ENCODE peak calls at places on chromosomes 2 and 18, in four cellular contexts. P is endothelial cell of umbilical vein, W is K562, D is IMR-90. B is an unnamed sample.

GRCh38 chr2:15642334-15643208 is 50.9 kb downstream of the DDX1 start:
- DNase-seq in P (no peak), D (no peak), W (no peak), B (no peak)

GRCh38 chr2:240365971-240366471 is 69.4 kb upstream of the GPC1 start:
- DNase-seq in D (no peak), W (no peak), P (no peak), B (no peak)

GRCh38 chr2:9857814-9858729 is 14.8 kb downstream of the TAF1B start:
- DNase-seq in W (no peak), P (no peak), D (no peak), B (no peak)

GRCh38 chr2:148238561-148238960 is 217.7 kb downstream of the MBD5 start:
- DNase-seq in P (no peak), W (no peak), D (no peak), B (no peak)

GRCh38 chr2:64018715-64019082 is 529 bp downstream of the VPS54 start:
- DNase-seq in P (no peak), W (peak; percentile 47), D (no peak), B (no peak)

GRCh38 chr2:177334940-177335543 is 57.5 kb upstream of the AGPS start:
- DNase-seq in W (peak; percentile 70), D (peak; percentile 40), P (peak; percentile 57), B (no peak)

GRCh38 chr2:20050712-20051517 is 513 bp downstream of the LAPTM4A start:
- DNase-seq in P (peak; percentile 75), D (peak; percentile 65), W (peak; percentile 80), B (no peak)

GRCh38 chr2:182319556-182319955 is 107.3 kb downstream of the PDE1A start:
- DNase-seq in D (no peak), W (no peak), P (no peak), B (no peak)

GRCh38 chr18:811192-812122 is 585 bp downstream of the YES1 start:
- DNase-seq in W (peak; percentile 72), P (peak; percentile 41), D (peak; percentile 26), B (no peak)

GRCh38 chr2:67974564-67975430 is 88.0 kb downstream of the C1D start:
- DNase-seq in D (no peak), P (peak; percentile 71), W (no peak), B (no peak)

GRCh38 chr2:144516417-144516980 is 3.4 kb downstream of the ZEB2 start:
- DNase-seq in W (peak; percentile 41), D (no peak), P (peak; percentile 54), B (no peak)

GRCh38 chr2:191917967-191918651 is 71.2 kb upstream of the CAVIN2 start:
- DNase-seq in W (no peak), P (peak; percentile 68), D (no peak), B (no peak)

GRCh38 chr2:217327981-217328760 is 468.3 kb upstream of the TNP1 start:
- DNase-seq in P (no peak), W (no peak), D (no peak), B (no peak)

GRCh38 chr2:74867841-74868658 is 34.1 kb downstream of the HK2 start:
- DNase-seq in D (peak; percentile 88), W (no peak), P (no peak), B (no peak)
- H3K9me1 ChIP-seq in D (peaks cover 33% of the 10 kb centered on the region), W (peaks cover 7% of the 10 kb centered on the region), P (no peaks in the 10 kb centered on the region), B (peaks cover 2% of the 10 kb centered on the region)

GRCh38 chr2:48779019-48779418 is 23.5 kb upstream of the LHCGR start:
- DNase-seq in P (no peak), W (no peak), D (no peak), B (no peak)

GRCh38 chr2:48781366-48781765 is 25.8 kb upstream of the LHCGR start:
- DNase-seq in P (no peak), D (no peak), W (no peak), B (no peak)
- H3K9me1 ChIP-seq in P (no peaks in the 10 kb centered on the region), D (no peaks in the 10 kb centered on the region), W (no peaks in the 10 kb centered on the region), B (no peaks in the 10 kb centered on the region)

GRCh38 chr2:133949595-133949994 is 304.3 kb upstream of the MGAT5 start:
- DNase-seq in P (no peak), W (no peak), D (no peak), B (no peak)
- H3K9me1 ChIP-seq in P (no peaks in the 10 kb centered on the region), W (no peaks in the 10 kb centered on the region), D (no peaks in the 10 kb centered on the region), B (no peaks in the 10 kb centered on the region)

GRCh38 chr2:54605836-54606235 is 117.6 kb upstream of the EML6 start:
- DNase-seq in P (peak; percentile 54), W (no peak), D (peak; percentile 53), B (no peak)
- H3K9me1 ChIP-seq in P (no peaks in the 10 kb centered on the region), W (no peaks in the 10 kb centered on the region), D (peaks cover 44% of the 10 kb centered on the region), B (peaks cover 7% of the 10 kb centered on the region)

GRCh38 chr18:78526923-78527775 is 452.5 kb upstream of the SALL3 start:
- DNase-seq in D (no peak), W (no peak), P (no peak), B (no peak)

GRCh38 chr18:78526275-78526674 is 453.3 kb upstream of the SALL3 start:
- DNase-seq in D (no peak), P (no peak), W (no peak), B (no peak)

GRCh38 chr18:78531637-78532036 is 448.0 kb upstream of the SALL3 start:
- DNase-seq in W (no peak), P (no peak), D (no peak), B (no peak)

GRCh38 chr18:78527984-78528383 is 451.6 kb upstream of the SALL3 start:
- DNase-seq in P (no peak), W (no peak), D (no peak), B (no peak)

DNA sequence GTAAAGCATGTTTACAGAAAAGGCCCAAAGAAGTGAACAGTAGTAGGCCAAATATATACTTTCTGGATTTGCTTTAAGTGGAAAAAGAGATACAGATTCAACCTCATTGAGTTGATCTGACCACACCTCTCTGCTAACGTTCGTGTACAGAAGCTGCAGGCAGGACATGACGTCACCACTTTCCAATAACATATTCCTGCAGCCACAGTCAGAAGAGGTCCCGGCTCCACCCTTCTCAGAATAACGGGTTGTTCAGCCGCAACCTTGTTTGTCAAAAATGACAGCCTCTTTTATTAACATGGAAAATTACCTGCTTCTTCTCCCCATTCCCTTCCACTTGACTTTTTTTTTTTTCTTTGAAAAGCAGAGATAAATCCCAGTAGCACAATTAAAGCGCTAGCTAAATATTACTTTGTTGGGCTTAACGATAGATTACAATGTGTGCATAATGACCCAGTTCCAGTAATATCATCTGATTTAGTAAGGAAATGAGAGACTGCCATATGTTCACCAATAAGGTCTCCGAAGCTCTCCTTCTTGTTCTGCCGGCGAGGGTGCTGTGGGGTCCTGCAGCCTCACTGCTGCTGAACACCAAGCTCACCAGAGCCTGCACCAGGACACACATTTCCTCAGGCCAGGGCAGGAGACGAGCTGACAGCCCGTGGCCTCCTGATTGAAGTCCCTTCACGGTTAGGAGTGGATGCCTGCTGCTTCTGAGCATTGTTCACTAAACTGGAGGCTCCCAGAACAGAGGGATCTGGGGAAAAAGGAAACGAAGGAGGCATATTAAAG is 451.0 kb upstream of the SALL3 start:
- DNase-seq in W (peak; percentile 21), P (no peak), D (no peak), B (no peak)
- H3K9me1 ChIP-seq in W (no peaks in the 10 kb centered on the region), P (no peaks in the 10 kb centered on the region), D (no peaks in the 10 kb centered on the region), B (no peaks in the 10 kb centered on the region)

DNA sequence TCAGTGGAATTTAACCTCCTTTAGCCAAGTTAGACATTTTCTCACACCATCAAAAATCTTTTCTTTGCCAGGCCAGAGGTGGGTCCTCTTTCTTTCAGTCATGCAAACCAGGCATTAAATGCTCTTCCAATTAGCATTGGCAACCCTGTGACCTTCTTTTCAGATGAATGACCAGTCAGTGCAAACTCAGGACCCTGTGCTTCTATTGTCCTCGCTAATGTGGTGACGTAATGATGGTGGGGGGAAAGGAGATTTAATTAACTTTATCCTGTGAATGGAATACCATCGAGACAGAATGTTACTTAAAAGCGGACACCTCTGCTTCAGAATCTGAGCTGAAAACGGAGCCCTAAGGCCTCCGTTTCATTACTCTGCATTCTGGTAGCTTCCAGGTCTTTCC is 23.3 kb upstream of the STPG4 start:
- DNase-seq in P (no peak), W (no peak), D (no peak), B (no peak)
- H3K9me1 ChIP-seq in P (no peaks in the 10 kb centered on the region), W (no peaks in the 10 kb centered on the region), D (peaks cover 7% of the 10 kb centered on the region), B (no peaks in the 10 kb centered on the region)

B was measured in keratinocyte.